ENCODE peak calls at places on chromosomes 6 and 20, in seven cellular contexts. One of them, this sample, is unnamed.

GRCh38 chr6:29797966-29798365 is 29.7 kb upstream of the HLA-G start:
- DNase-seq in uterus: no peak
- DNase-seq in H9: no peak
- DNase-seq in tibial artery: no peak
- DNase-seq in colonic mucosa: no peak
- DNase-seq in CD4-positive, alpha-beta memory T cell: no peak
- DNase-seq in heart left ventricle: no peak
- DNase-seq in this sample: no peak

GRCh38 chr6:42509765-42510164 is 54.1 kb upstream of the UBR2 start:
- DNase-seq in uterus: no peak
- DNase-seq in H9: no peak
- DNase-seq in tibial artery: no peak
- DNase-seq in CD4-positive, alpha-beta memory T cell: no peak
- DNase-seq in colonic mucosa: no peak
- DNase-seq in heart left ventricle: no peak
- DNase-seq in this sample: no peak

GRCh38 chr6:89139509-89140346 is 6.1 kb upstream of the PM20D2 start:
- DNase-seq in H9: no peak
- DNase-seq in heart left ventricle: no peak
- DNase-seq in CD4-positive, alpha-beta memory T cell: no peak
- DNase-seq in colonic mucosa: no peak
- DNase-seq in uterus: no peak
- DNase-seq in tibial artery: no peak
- DNase-seq in this sample: no peak

GRCh38 chr20:50379049-50379990 is 130.9 kb upstream of the PTPN1 start:
- DNase-seq in colonic mucosa: peak; percentile 91
- DNase-seq in uterus: peak; percentile 98
- DNase-seq in H9: no peak
- DNase-seq in tibial artery: peak; percentile 96
- DNase-seq in CD4-positive, alpha-beta memory T cell: no peak
- DNase-seq in heart left ventricle: peak; percentile 90
- DNase-seq in this sample: no peak

GRCh38 chr6:130796313-130796905 is 30.8 kb upstream of the SMLR1 start:
- DNase-seq in tibial artery: no peak
- DNase-seq in heart left ventricle: no peak
- DNase-seq in uterus: no peak
- DNase-seq in CD4-positive, alpha-beta memory T cell: no peak
- DNase-seq in H9: no peak
- DNase-seq in colonic mucosa: no peak
- DNase-seq in this sample: no peak

GRCh38 chr6:131101911-131102680 is 33.2 kb upstream of the AKAP7 start:
- DNase-seq in CD4-positive, alpha-beta memory T cell: no peak
- DNase-seq in uterus: no peak
- DNase-seq in colonic mucosa: no peak
- DNase-seq in heart left ventricle: no peak
- DNase-seq in H9: no peak
- DNase-seq in tibial artery: no peak
- DNase-seq in this sample: no peak

GRCh38 chr6:42001506-42001905 is 48.8 kb upstream of the TAF8 start:
- DNase-seq in tibial artery: no peak
- DNase-seq in uterus: no peak
- DNase-seq in CD4-positive, alpha-beta memory T cell: no peak
- DNase-seq in H9: no peak
- DNase-seq in heart left ventricle: no peak
- DNase-seq in colonic mucosa: no peak
- DNase-seq in this sample: no peak

GRCh38 chr6:108594640-108595039 is 33.9 kb downstream of the FOXO3 start:
- DNase-seq in uterus: no peak
- DNase-seq in CD4-positive, alpha-beta memory T cell: no peak
- DNase-seq in colonic mucosa: peak; percentile 52
- DNase-seq in heart left ventricle: no peak
- DNase-seq in H9: no peak
- DNase-seq in tibial artery: peak; percentile 57
- DNase-seq in this sample: no peak

GRCh38 chr20:63114006-63114692 is 101.8 kb downstream of the YTHDF1 start:
- DNase-seq in heart left ventricle: peak; percentile 26
- DNase-seq in uterus: no peak
- DNase-seq in CD4-positive, alpha-beta memory T cell: no peak
- DNase-seq in tibial artery: no peak
- DNase-seq in H9: no peak
- DNase-seq in colonic mucosa: no peak
- DNase-seq in this sample: no peak

GRCh38 chr6:112149236-112149635 is 61.8 kb downstream of the FAM229B start:
- DNase-seq in CD4-positive, alpha-beta memory T cell: no peak
- DNase-seq in tibial artery: no peak
- DNase-seq in colonic mucosa: no peak
- DNase-seq in H9: no peak
- DNase-seq in heart left ventricle: no peak
- DNase-seq in uterus: no peak
- DNase-seq in this sample: no peak

GRCh38 chr6:122393339-122393896 is 6.0 kb upstream of the HSF2 start:
- DNase-seq in tibial artery: no peak
- DNase-seq in CD4-positive, alpha-beta memory T cell: no peak
- DNase-seq in colonic mucosa: no peak
- DNase-seq in heart left ventricle: no peak
- DNase-seq in uterus: no peak
- DNase-seq in H9: no peak
- DNase-seq in this sample: no peak

GRCh38 chr20:58039569-58040092 is 188.8 kb downstream of the ANKRD60 start:
- DNase-seq in tibial artery: no peak
- DNase-seq in colonic mucosa: no peak
- DNase-seq in H9: no peak
- DNase-seq in uterus: no peak
- DNase-seq in heart left ventricle: no peak
- DNase-seq in CD4-positive, alpha-beta memory T cell: no peak
- DNase-seq in this sample: no peak

GRCh38 chr6:170344631-170345576 is 38.3 kb downstream of the FAM120B start:
- DNase-seq in colonic mucosa: no peak
- DNase-seq in CD4-positive, alpha-beta memory T cell: no peak
- DNase-seq in uterus: peak; percentile 60
- DNase-seq in heart left ventricle: no peak
- DNase-seq in H9: no peak
- DNase-seq in tibial artery: no peak
- DNase-seq in this sample: no peak

GRCh38 chr20:1308067-1308701 is 20.8 kb downstream of the SDCBP2 start:
- DNase-seq in tibial artery: no peak
- DNase-seq in colonic mucosa: no peak
- DNase-seq in uterus: no peak
- DNase-seq in CD4-positive, alpha-beta memory T cell: no peak
- DNase-seq in heart left ventricle: no peak
- DNase-seq in H9: no peak
- DNase-seq in this sample: no peak

GRCh38 chr6:158040804-158041347 is 59.2 kb downstream of the SYNJ2 start:
- DNase-seq in colonic mucosa: no peak
- DNase-seq in uterus: no peak
- DNase-seq in heart left ventricle: no peak
- DNase-seq in H9: no peak
- DNase-seq in CD4-positive, alpha-beta memory T cell: no peak
- DNase-seq in tibial artery: peak; percentile 28
- DNase-seq in this sample: no peak

GRCh38 chr20:11676618-11677289 is 240.9 kb upstream of the BTBD3 start:
- DNase-seq in uterus: no peak
- DNase-seq in colonic mucosa: peak; percentile 50
- DNase-seq in tibial artery: no peak
- DNase-seq in heart left ventricle: peak; percentile 55
- DNase-seq in H9: peak; percentile 71
- DNase-seq in CD4-positive, alpha-beta memory T cell: no peak
- DNase-seq in this sample: no peak

GRCh38 chr6:34005845-34006644 is 139.8 kb downstream of the GRM4 start:
- DNase-seq in uterus: no peak
- DNase-seq in CD4-positive, alpha-beta memory T cell: no peak
- DNase-seq in heart left ventricle: peak; percentile 13
- DNase-seq in colonic mucosa: no peak
- DNase-seq in H9: peak; percentile 84
- DNase-seq in tibial artery: no peak
- DNase-seq in this sample: no peak

GRCh38 chr6:167441653-167442644 is 117.1 kb downstream of the TTLL2 start:
- DNase-seq in CD4-positive, alpha-beta memory T cell: no peak
- DNase-seq in uterus: no peak
- DNase-seq in colonic mucosa: no peak
- DNase-seq in H9: peak; percentile 91
- DNase-seq in tibial artery: no peak
- DNase-seq in heart left ventricle: no peak
- DNase-seq in this sample: no peak
- H3K4me1 ChIP-seq in CD4-positive, alpha-beta memory T cell: no peaks in the 10 kb centered on the region
- H3K4me1 ChIP-seq in uterus: no peaks in the 10 kb centered on the region
- H3K4me1 ChIP-seq in colonic mucosa: no peaks in the 10 kb centered on the region
- H3K4me1 ChIP-seq in H9: peaks cover 10% of the 10 kb centered on the region
- H3K4me1 ChIP-seq in tibial artery: no peaks in the 10 kb centered on the region
- H3K4me1 ChIP-seq in heart left ventricle: no peaks in the 10 kb centered on the region
- H3K4me1 ChIP-seq in this sample: no peaks in the 10 kb centered on the region

DNA sequence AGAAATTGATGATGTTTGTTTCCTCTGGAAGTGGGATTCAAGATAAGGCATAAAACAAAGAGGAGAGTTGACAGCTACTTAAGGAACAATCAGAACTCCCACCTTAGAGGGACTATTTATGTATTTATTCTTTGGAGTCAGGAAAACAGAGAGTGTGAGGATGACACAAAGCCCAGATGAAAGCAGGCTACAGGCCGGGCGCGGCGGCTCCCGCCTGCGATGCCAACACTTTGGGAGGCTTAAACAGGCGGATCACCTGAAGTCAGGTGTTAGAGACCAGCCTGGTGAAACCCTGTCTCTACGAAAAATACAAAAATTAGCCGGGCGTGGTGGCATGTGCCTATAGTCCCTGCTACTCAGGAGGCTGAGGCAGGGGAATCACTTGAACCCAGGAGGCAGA is 393.0 kb upstream of the PLCB4 start:
- DNase-seq in CD4-positive, alpha-beta memory T cell: no peak
- DNase-seq in tibial artery: no peak
- DNase-seq in uterus: no peak
- DNase-seq in H9: no peak
- DNase-seq in heart left ventricle: no peak
- DNase-seq in colonic mucosa: no peak
- DNase-seq in this sample: no peak
- H3K4me1 ChIP-seq in CD4-positive, alpha-beta memory T cell: no peaks in the 10 kb centered on the region
- H3K4me1 ChIP-seq in tibial artery: no peaks in the 10 kb centered on the region
- H3K4me1 ChIP-seq in uterus: no peaks in the 10 kb centered on the region
- H3K4me1 ChIP-seq in H9: peaks cover 2% of the 10 kb centered on the region
- H3K4me1 ChIP-seq in heart left ventricle: no peaks in the 10 kb centered on the region
- H3K4me1 ChIP-seq in colonic mucosa: no peaks in the 10 kb centered on the region
- H3K4me1 ChIP-seq in this sample: no peaks in the 10 kb centered on the region

GRCh38 chr20:16367948-16368560 is 205.2 kb downstream of the KIF16B start:
- DNase-seq in heart left ventricle: no peak
- DNase-seq in H9: no peak
- DNase-seq in colonic mucosa: no peak
- DNase-seq in uterus: no peak
- DNase-seq in CD4-positive, alpha-beta memory T cell: no peak
- DNase-seq in tibial artery: no peak
- DNase-seq in this sample: no peak
- H3K4me1 ChIP-seq in heart left ventricle: no peaks in the 10 kb centered on the region
- H3K4me1 ChIP-seq in H9: peaks cover 6% of the 10 kb centered on the region
- H3K4me1 ChIP-seq in colonic mucosa: no peaks in the 10 kb centered on the region
- H3K4me1 ChIP-seq in uterus: no peaks in the 10 kb centered on the region
- H3K4me1 ChIP-seq in CD4-positive, alpha-beta memory T cell: no peaks in the 10 kb centered on the region
- H3K4me1 ChIP-seq in tibial artery: peaks cover 13% of the 10 kb centered on the region
- H3K4me1 ChIP-seq in this sample: no peaks in the 10 kb centered on the region

GRCh38 chr20:10637563-10637962 is 36.2 kb downstream of the JAG1 start:
- DNase-seq in H9: peak; percentile 83
- DNase-seq in colonic mucosa: no peak
- DNase-seq in tibial artery: no peak
- DNase-seq in heart left ventricle: no peak
- DNase-seq in CD4-positive, alpha-beta memory T cell: no peak
- DNase-seq in uterus: no peak
- DNase-seq in this sample: no peak

GRCh38 chr20:10637062-10637559 is 36.7 kb downstream of the JAG1 start:
- DNase-seq in colonic mucosa: no peak
- DNase-seq in CD4-positive, alpha-beta memory T cell: no peak
- DNase-seq in heart left ventricle: no peak
- DNase-seq in H9: no peak
- DNase-seq in uterus: no peak
- DNase-seq in tibial artery: peak; percentile 79
- DNase-seq in this sample: no peak

GRCh38 chr20:10640897-10641296 is 32.9 kb downstream of the JAG1 start:
- DNase-seq in heart left ventricle: no peak
- DNase-seq in CD4-positive, alpha-beta memory T cell: no peak
- DNase-seq in tibial artery: no peak
- DNase-seq in uterus: no peak
- DNase-seq in H9: no peak
- DNase-seq in colonic mucosa: no peak
- DNase-seq in this sample: no peak

GRCh38 chr20:10639762-10640556 is 33.8 kb downstream of the JAG1 start:
- DNase-seq in uterus: no peak
- DNase-seq in colonic mucosa: no peak
- DNase-seq in H9: no peak
- DNase-seq in heart left ventricle: no peak
- DNase-seq in tibial artery: peak; percentile 82
- DNase-seq in CD4-positive, alpha-beta memory T cell: no peak
- DNase-seq in this sample: no peak

GRCh38 chr20:10639051-10639761 is 34.6 kb downstream of the JAG1 start:
- DNase-seq in tibial artery: peak; percentile 50
- DNase-seq in uterus: no peak
- DNase-seq in heart left ventricle: no peak
- DNase-seq in H9: no peak
- DNase-seq in CD4-positive, alpha-beta memory T cell: no peak
- DNase-seq in colonic mucosa: no peak
- DNase-seq in this sample: no peak
- H3K4me1 ChIP-seq in tibial artery: peaks cover 56% of the 10 kb centered on the region
- H3K4me1 ChIP-seq in uterus: no peaks in the 10 kb centered on the region
- H3K4me1 ChIP-seq in heart left ventricle: peaks cover 26% of the 10 kb centered on the region
- H3K4me1 ChIP-seq in H9: peaks cover 6% of the 10 kb centered on the region
- H3K4me1 ChIP-seq in CD4-positive, alpha-beta memory T cell: no peaks in the 10 kb centered on the region
- H3K4me1 ChIP-seq in colonic mucosa: peaks cover 8% of the 10 kb centered on the region
- H3K4me1 ChIP-seq in this sample: no peaks in the 10 kb centered on the region